ENCODE peak calls at places on chromosomes 2 and 18, in eight cellular contexts. One of them, this sample, is unnamed.

GRCh38 chr2:156319811-156320490 is 12.6 kb downstream of the NR4A2 start:
- DNase-seq in stimulated activated CD4-positive, alpha-beta T cell treated with anti-CD3 and anti-CD28 coated beads, TNF-alpha, amount 100 ng/mL, for 4 hours: no peak
- DNase-seq in fibroblast of the conjunctiva: no peak
- DNase-seq in foreskin melanocyte: no peak
- DNase-seq in body of pancreas: peak; percentile 88
- DNase-seq in lung microvascular endothelial cell: no peak
- DNase-seq in MM.1S: no peak
- DNase-seq in neural crest cell: no peak
- DNase-seq in this sample: peak; percentile 75

GRCh38 chr2:196440413-196440812 is 199.1 kb upstream of the CCDC150 start:
- DNase-seq in stimulated activated CD4-positive, alpha-beta T cell treated with anti-CD3 and anti-CD28 coated beads, TNF-alpha, amount 100 ng/mL, for 4 hours: no peak
- DNase-seq in fibroblast of the conjunctiva: no peak
- DNase-seq in foreskin melanocyte: no peak
- DNase-seq in body of pancreas: no peak
- DNase-seq in lung microvascular endothelial cell: no peak
- DNase-seq in MM.1S: no peak
- DNase-seq in neural crest cell: no peak
- DNase-seq in this sample: no peak

GRCh38 chr2:213806125-213806726 is 522.0 kb downstream of the SPAG16 start:
- DNase-seq in stimulated activated CD4-positive, alpha-beta T cell treated with anti-CD3 and anti-CD28 coated beads, TNF-alpha, amount 100 ng/mL, for 4 hours: no peak
- DNase-seq in fibroblast of the conjunctiva: peak; percentile 17
- DNase-seq in foreskin melanocyte: peak; percentile 7
- DNase-seq in body of pancreas: no peak
- DNase-seq in lung microvascular endothelial cell: peak; percentile 23
- DNase-seq in MM.1S: peak; percentile 11
- DNase-seq in neural crest cell: no peak
- DNase-seq in this sample: no peak

GRCh38 chr18:67517224-67517765 is 775 bp upstream of the DSEL start:
- DNase-seq in stimulated activated CD4-positive, alpha-beta T cell treated with anti-CD3 and anti-CD28 coated beads, TNF-alpha, amount 100 ng/mL, for 4 hours: no peak
- DNase-seq in fibroblast of the conjunctiva: no peak
- DNase-seq in foreskin melanocyte: no peak
- DNase-seq in body of pancreas: peak; percentile 22
- DNase-seq in lung microvascular endothelial cell: peak; percentile 10
- DNase-seq in MM.1S: no peak
- DNase-seq in neural crest cell: no peak
- DNase-seq in this sample: no peak

GRCh38 chr2:43778233-43778632 is 4.4 kb downstream of the DYNC2LI1 start:
- DNase-seq in stimulated activated CD4-positive, alpha-beta T cell treated with anti-CD3 and anti-CD28 coated beads, TNF-alpha, amount 100 ng/mL, for 4 hours: no peak
- DNase-seq in fibroblast of the conjunctiva: no peak
- DNase-seq in foreskin melanocyte: no peak
- DNase-seq in body of pancreas: no peak
- DNase-seq in lung microvascular endothelial cell: no peak
- DNase-seq in MM.1S: no peak
- DNase-seq in neural crest cell: no peak
- DNase-seq in this sample: no peak

GRCh38 chr2:133570547-133570946 is 2.3 kb upstream of the NCKAP5 start:
- DNase-seq in stimulated activated CD4-positive, alpha-beta T cell treated with anti-CD3 and anti-CD28 coated beads, TNF-alpha, amount 100 ng/mL, for 4 hours: no peak
- DNase-seq in fibroblast of the conjunctiva: no peak
- DNase-seq in foreskin melanocyte: no peak
- DNase-seq in body of pancreas: no peak
- DNase-seq in lung microvascular endothelial cell: no peak
- DNase-seq in MM.1S: no peak
- DNase-seq in neural crest cell: no peak
- DNase-seq in this sample: no peak

GRCh38 chr2:38074047-38074774 is 1.7 kb downstream of the CYP1B1 start:
- DNase-seq in stimulated activated CD4-positive, alpha-beta T cell treated with anti-CD3 and anti-CD28 coated beads, TNF-alpha, amount 100 ng/mL, for 4 hours: no peak
- DNase-seq in fibroblast of the conjunctiva: no peak
- DNase-seq in foreskin melanocyte: no peak
- DNase-seq in body of pancreas: no peak
- DNase-seq in lung microvascular endothelial cell: no peak
- DNase-seq in MM.1S: no peak
- DNase-seq in neural crest cell: peak; percentile 11
- DNase-seq in this sample: no peak

GRCh38 chr2:200040831-200041230 is 85.4 kb downstream of the MAIP1 start:
- DNase-seq in stimulated activated CD4-positive, alpha-beta T cell treated with anti-CD3 and anti-CD28 coated beads, TNF-alpha, amount 100 ng/mL, for 4 hours: no peak
- DNase-seq in fibroblast of the conjunctiva: no peak
- DNase-seq in foreskin melanocyte: no peak
- DNase-seq in body of pancreas: no peak
- DNase-seq in lung microvascular endothelial cell: no peak
- DNase-seq in MM.1S: no peak
- DNase-seq in neural crest cell: no peak
- DNase-seq in this sample: no peak

GRCh38 chr2:168758970-168759820 is 43.2 kb upstream of the NOSTRIN start:
- DNase-seq in stimulated activated CD4-positive, alpha-beta T cell treated with anti-CD3 and anti-CD28 coated beads, TNF-alpha, amount 100 ng/mL, for 4 hours: no peak
- DNase-seq in fibroblast of the conjunctiva: peak; percentile 47
- DNase-seq in foreskin melanocyte: peak; percentile 30
- DNase-seq in body of pancreas: peak; percentile 46
- DNase-seq in lung microvascular endothelial cell: peak; percentile 82
- DNase-seq in MM.1S: peak; percentile 51
- DNase-seq in neural crest cell: no peak
- DNase-seq in this sample: no peak

GRCh38 chr2:6940820-6941219 is 23.6 kb downstream of the RNF144A start:
- DNase-seq in stimulated activated CD4-positive, alpha-beta T cell treated with anti-CD3 and anti-CD28 coated beads, TNF-alpha, amount 100 ng/mL, for 4 hours: no peak
- DNase-seq in fibroblast of the conjunctiva: no peak
- DNase-seq in foreskin melanocyte: no peak
- DNase-seq in body of pancreas: no peak
- DNase-seq in lung microvascular endothelial cell: no peak
- DNase-seq in MM.1S: no peak
- DNase-seq in neural crest cell: no peak
- DNase-seq in this sample: no peak

GRCh38 chr2:26557244-26557925 is 79.5 kb upstream of the OTOF start:
- DNase-seq in stimulated activated CD4-positive, alpha-beta T cell treated with anti-CD3 and anti-CD28 coated beads, TNF-alpha, amount 100 ng/mL, for 4 hours: no peak
- DNase-seq in fibroblast of the conjunctiva: no peak
- DNase-seq in foreskin melanocyte: no peak
- DNase-seq in body of pancreas: no peak
- DNase-seq in lung microvascular endothelial cell: no peak
- DNase-seq in MM.1S: no peak
- DNase-seq in neural crest cell: no peak
- DNase-seq in this sample: no peak

GRCh38 chr2:159637988-159638501 is 21.7 kb upstream of the BAZ2B start:
- DNase-seq in stimulated activated CD4-positive, alpha-beta T cell treated with anti-CD3 and anti-CD28 coated beads, TNF-alpha, amount 100 ng/mL, for 4 hours: no peak
- DNase-seq in fibroblast of the conjunctiva: no peak
- DNase-seq in foreskin melanocyte: no peak
- DNase-seq in body of pancreas: no peak
- DNase-seq in lung microvascular endothelial cell: no peak
- DNase-seq in MM.1S: no peak
- DNase-seq in neural crest cell: no peak
- DNase-seq in this sample: no peak

This sample was measured in left lobe of liver.